ENCODE peak calls at places on chromosomes 13 and 19, in nine cellular contexts. L is DND-41; G is naive B cell; Y is HCT116; R is lower lobe of right lung; K is activated naive CD8-positive, alpha-beta T cell treated with anti-CD3 and anti-CD28 coated beads, Interleukin-2, amount 10 ng/mL, durations not matched to agents 7 days and 5 days; X is natural killer cell; P is activated CD4-positive, alpha-beta T cell treated with anti-CD3 and anti-CD28 coated beads for 36 hours; S is stimulated activated naive CD8-positive, alpha-beta T cell treated with anti-CD3 and anti-CD28 coated beads, Interleukin-15, Interleukin-2, amounts not matched to agents 100 U/mL and 50 U/mL, for 24 hours. M is an unnamed sample.

GRCh38 chr13:113901642-113902041 is 37.8 kb upstream of the GAS6 start:
- ATAC-seq in K (no peak), Y (no peak), G (no peak), X (no peak), S (no peak), P (no peak), R (no peak), L (no peak), M (no peak)

GRCh38 chr13:113035209-113035800 is 66.3 kb downstream of the MCF2L start:
- ATAC-seq in K (no peak), G (no peak), L (no peak), X (no peak), Y (no peak), P (no peak), S (no peak), R (no peak), M (no peak)

GRCh38 chr13:44389003-44389666 is 15.5 kb downstream of the SERP2 start:
- ATAC-seq in G (peak), S (no peak), R (no peak), L (no peak), Y (no peak), P (no peak), K (no peak), X (no peak), M (no peak)

GRCh38 chr19:41355802-41356201 is 2.1 kb upstream of the TGFB1 start:
- ATAC-seq in X (no peak), L (no peak), P (no peak), Y (no peak), S (no peak), R (no peak), G (no peak), K (no peak), M (no peak)

GRCh38 chr13:101487046-101487830 is 34.8 kb downstream of the ITGBL1 start:
- ATAC-seq in R (no peak), S (no peak), X (no peak), G (no peak), Y (no peak), P (no peak), K (no peak), L (no peak), M (no peak)

GRCh38 chr13:26880741-26881140 is 120.2 kb upstream of the GPR12 start:
- ATAC-seq in X (no peak), Y (no peak), P (no peak), L (no peak), G (no peak), S (no peak), R (no peak), K (no peak), M (no peak)

GRCh38 chr19:1675633-1676350 is 23.4 kb upstream of the TCF3 start:
- ATAC-seq in R (no peak), P (no peak), L (no peak), Y (no peak), S (no peak), X (no peak), G (no peak), K (no peak), M (no peak)

GRCh38 chr19:6728346-6728745 is 7.9 kb upstream of the C3 start:
- ATAC-seq in L (no peak), X (no peak), G (peak), R (no peak), K (no peak), Y (no peak), P (no peak), S (no peak), M (no peak)

GRCh38 chr13:99224019-99224418 is 23.4 kb downstream of the UBAC2 start:
- ATAC-seq in Y (no peak), K (no peak), R (no peak), G (no peak), P (peak), L (no peak), X (no peak), S (no peak), M (no peak)